ENCODE peak calls at places on chromosomes 1 and 21, in eight cellular contexts. Q is activated CD4-positive, alpha-beta T cell treated with anti-CD3 and anti-CD28 coated beads for 48 hours; F is 8988T; I is amniotic stem cell; Y is iris pigment epithelial cell; J is hepatic stellate cell; N is heart left ventricle; O is keratinocyte. U is an unnamed sample.

GRCh38 chr1:19101244-19101643 is 108.8 kb downstream of the UBR4 start:
- DNase-seq in Q (no peak), O (no peak), N (no peak), F (no peak), I (no peak), Y (peak; percentile 21), J (no peak), U (peak; percentile 55)

GRCh38 chr1:167076136-167076710 is 14.0 kb downstream of the GPA33 start:
- DNase-seq in O (no peak), I (no peak), N (no peak), Y (no peak), J (no peak), Q (no peak), F (no peak), U (no peak)

GRCh38 chr1:208270679-208271111 is 26.5 kb upstream of the PLXNA2 start:
- DNase-seq in F (no peak), O (no peak), J (no peak), N (no peak), Q (no peak), I (no peak), Y (no peak), U (no peak)

GRCh38 chr1:69511426-69512192 is 56.1 kb upstream of the LRRC7 start:
- DNase-seq in N (no peak), Y (no peak), O (no peak), I (no peak), J (no peak), Q (no peak), F (no peak), U (no peak)

GRCh38 chr1:6141601-6142000 is 38.5 kb downstream of the CHD5 start:
- DNase-seq in Q (peak; percentile 74), I (no peak), J (no peak), Y (peak; percentile 23), F (no peak), N (no peak), O (no peak), U (no peak)

GRCh38 chr1:59238535-59238934 is 58.4 kb upstream of the FGGY start:
- DNase-seq in O (no peak), N (no peak), Q (no peak), Y (no peak), F (no peak), I (no peak), J (no peak), U (no peak)

GRCh38 chr1:116573388-116574100 is 2.7 kb upstream of the CD58 start:
- DNase-seq in Y (no peak), J (no peak), N (no peak), Q (no peak), I (no peak), F (no peak), O (no peak), U (peak; percentile 60)

GRCh38 chr1:233075045-233075444 is 124.6 kb downstream of the NTPCR start:
- DNase-seq in I (no peak), N (no peak), Q (no peak), O (no peak), Y (peak; percentile 81), F (no peak), J (peak; percentile 33), U (peak; percentile 88)

GRCh38 chr1:91676030-91676429 is 175.4 kb downstream of the CDC7 start:
- DNase-seq in F (no peak), J (no peak), N (no peak), I (no peak), Y (no peak), O (no peak), Q (no peak), U (no peak)

GRCh38 chr1:67716800-67717199 is 31.8 kb downstream of the GADD45A start:
- DNase-seq in Q (no peak), O (no peak), N (no peak), F (no peak), J (no peak), Y (peak; percentile 45), I (no peak), U (peak; percentile 53)

GRCh38 chr1:51312718-51313117 is 17.6 kb downstream of the TTC39A start:
- DNase-seq in I (no peak), O (no peak), J (no peak), Q (no peak), F (no peak), N (peak; percentile 14), Y (no peak), U (no peak)

GRCh38 chr1:231682761-231683160 is 56.2 kb downstream of the DISC1 start:
- DNase-seq in J (no peak), Y (no peak), N (no peak), Q (no peak), O (no peak), I (no peak), F (no peak), U (no peak)

GRCh38 chr1:233172201-233172600 is 123.3 kb downstream of the PCNX2 start:
- DNase-seq in F (no peak), I (no peak), J (peak; percentile 8), N (no peak), Y (peak; percentile 72), O (no peak), Q (no peak), U (peak; percentile 24)

GRCh38 chr1:151905070-151905442 is 4.3 kb downstream of the THEM4 start:
- DNase-seq in O (no peak), N (no peak), Q (peak; percentile 79), I (no peak), F (no peak), J (no peak), Y (peak; percentile 51), U (no peak)

GRCh38 chr1:180092931-180093650 is 61.6 kb upstream of the QSOX1 start:
- DNase-seq in O (no peak), I (no peak), J (no peak), N (no peak), Q (no peak), Y (peak; percentile 54), F (no peak), U (no peak)

GRCh38 chr21:46517361-46517760 is 58.7 kb downstream of the DIP2A start:
- DNase-seq in F (no peak), O (no peak), Q (no peak), I (no peak), N (no peak), J (no peak), Y (no peak), U (peak; percentile 9)

GRCh38 chr1:162629651-162630050 is 2.6 kb upstream of the DDR2 start:
- DNase-seq in Y (peak; percentile 83), F (no peak), I (peak; percentile 41), O (no peak), N (no peak), Q (no peak), J (no peak), U (peak; percentile 82)

GRCh38 chr1:199272690-199273089 is 633.9 kb downstream of the PTPRC start:
- DNase-seq in O (peak; percentile 35), J (peak; percentile 63), Y (peak; percentile 95), I (peak; percentile 45), Q (no peak), F (peak; percentile 21), N (peak; percentile 57), U (peak; percentile 97)

GRCh38 chr21:39269620-39270019 is 43.8 kb downstream of the BRWD1 start:
- DNase-seq in F (no peak), I (no peak), Q (no peak), N (no peak), Y (no peak), J (no peak), O (no peak), U (no peak)

GRCh38 chr1:192807221-192807967 is 1.4 kb upstream of the RGS2 start:
- DNase-seq in N (no peak), Y (peak; percentile 81), Q (no peak), I (no peak), J (no peak), F (no peak), O (no peak), U (no peak)

GRCh38 chr1:162943627-162944026 is 82.7 kb upstream of the CCDC190 start:
- DNase-seq in O (no peak), J (no peak), N (no peak), Q (no peak), Y (peak; percentile 43), I (no peak), F (no peak), U (no peak)

GRCh38 chr1:33277488-33278084 is 21.3 kb downstream of the ZNF362 start:
- DNase-seq in N (peak; percentile 10), J (no peak), O (no peak), Q (no peak), F (no peak), Y (no peak), I (no peak), U (no peak)

GRCh38 chr21:34360488-34361241 is 3.1 kb upstream of the KCNE2 start:
- DNase-seq in Y (no peak), J (no peak), Q (no peak), F (no peak), O (no peak), N (no peak), I (no peak), U (no peak)

GRCh38 chr1:115771847-115772457 is 3.4 kb upstream of the CASQ2 start:
- DNase-seq in Y (peak; percentile 86), Q (peak; percentile 11), F (peak; percentile 37), O (peak; percentile 84), I (peak; percentile 73), J (peak; percentile 57), N (no peak), U (peak; percentile 86)

GRCh38 chr1:19468397-19468956 is 16.9 kb downstream of the CAPZB start:
- DNase-seq in Q (peak; percentile 70), N (no peak), Y (no peak), F (no peak), O (no peak), J (no peak), I (no peak), U (no peak)

GRCh38 chr1:62746086-62746808 is 37.7 kb upstream of the ATG4C start:
- DNase-seq in O (no peak), Y (peak; percentile 61), I (peak; percentile 52), F (no peak), J (peak; percentile 47), N (no peak), Q (no peak), U (peak; percentile 64)

GRCh38 chr1:53323316-53323715 is 4.6 kb downstream of the LRP8 start:
- DNase-seq in Q (no peak), F (no peak), J (no peak), I (no peak), N (peak; percentile 20), O (no peak), Y (no peak), U (no peak)

GRCh38 chr1:50417487-50417886 is 5.8 kb downstream of the DMRTA2 start:
- DNase-seq in Q (peak; percentile 34), J (no peak), O (no peak), I (no peak), N (no peak), F (no peak), Y (no peak), U (no peak)

GRCh38 chr1:97632776-97633175 is 288.1 kb downstream of the DPYD start:
- DNase-seq in I (no peak), O (no peak), N (no peak), F (no peak), Y (peak; percentile 56), J (no peak), Q (no peak), U (no peak)

GRCh38 chr1:225695578-225696332 is 42.8 kb upstream of the ENAH start:
- DNase-seq in J (peak; percentile 16), Y (no peak), O (no peak), Q (no peak), F (no peak), I (no peak), N (no peak), U (no peak)

GRCh38 chr1:154400381-154400801 is 4.8 kb upstream of the IL6R start:
- DNase-seq in O (no peak), Y (no peak), J (no peak), F (no peak), Q (no peak), I (no peak), N (no peak), U (no peak)

GRCh38 chr1:185733818-185734709 is at the start of gene HMCN1:
- DNase-seq in Q (peak; percentile 32), Y (peak; percentile 38), F (peak; percentile 14), J (peak; percentile 64), N (peak; percentile 87), I (peak; percentile 52), O (no peak), U (peak; percentile 79)

GRCh38 chr1:171984262-171984661 is 143.0 kb downstream of the DNM3 start:
- DNase-seq in Q (no peak), N (peak; percentile 52), Y (no peak), O (no peak), F (no peak), J (no peak), I (no peak), U (no peak)

GRCh38 chr1:227032396-227032795 is 92.3 kb downstream of the COQ8A start:
- DNase-seq in J (no peak), N (no peak), F (no peak), Y (no peak), I (no peak), O (no peak), Q (no peak), U (no peak)